ENCODE peak calls at places on chromosomes 4 and X, in eight cellular contexts. X, A, L, O, Q, I, T and P are unnamed samples.

GRCh38 chrX:138710866-138711331 is 618 bp downstream of the FGF13 start:
- DNase-seq in X (no peak), A (no peak), L (peak; percentile 22), O (peak; percentile 52), Q (peak; percentile 66), I (no peak), T (no peak), P (no peak)

GRCh38 chr4:47528651-47529050 is 43.6 kb downstream of the ATP10D start:
- DNase-seq in X (no peak), A (no peak), L (no peak), O (no peak), Q (no peak), I (no peak), T (peak; percentile 57), P (no peak)

GRCh38 chrX:39888730-39889129 is 209.0 kb downstream of the BCOR start:
- DNase-seq in X (no peak), A (no peak), L (no peak), O (no peak), Q (no peak), I (no peak), T (no peak), P (no peak)

GRCh38 chrX:71823391-71824057 is 60.4 kb downstream of the CXorf49B start:
- DNase-seq in X (no peak), A (no peak), L (no peak), O (no peak), Q (no peak), I (no peak), T (no peak), P (no peak)

GRCh38 chr4:113555868-113556267 is 205.7 kb downstream of the CAMK2D start:
- DNase-seq in X (no peak), A (no peak), L (no peak), O (no peak), Q (no peak), I (no peak), T (no peak), P (no peak)

GRCh38 chrX:1425381-1425780 is 27.3 kb downstream of the ASMTL start:
- DNase-seq in X (no peak), A (no peak), L (no peak), O (no peak), Q (no peak), I (no peak), T (no peak), P (no peak)

GRCh38 chr4:16139066-16139945 is 55.5 kb upstream of the PROM1 start:
- DNase-seq in X (no peak), A (no peak), L (no peak), O (no peak), Q (no peak), I (no peak), T (no peak), P (no peak)

GRCh38 chr4:111512081-111512774 is 633.0 kb upstream of the FAM241A start:
- DNase-seq in X (peak; percentile 33), A (no peak), L (no peak), O (no peak), Q (no peak), I (no peak), T (peak; percentile 64), P (no peak)

GRCh38 chr4:10593130-10593529 is 91.4 kb downstream of the CLNK start:
- DNase-seq in X (no peak), A (no peak), L (no peak), O (no peak), Q (no peak), I (no peak), T (no peak), P (no peak)